ENCODE peak calls at places on chromosomes 16 and 17, in five cellular contexts. Y, X, E, L and I are unnamed samples.

GRCh38 chr17:74631468-74632195 is 8.1 kb upstream of the CD300E start:
- DNase-seq in Y (no peak), X (peak; percentile 3), E (no peak), L (no peak), I (no peak)

GRCh38 chr17:79192503-79193500 is 118.2 kb downstream of the ENGASE start:
- DNase-seq in Y (no peak), X (no peak), E (peak; percentile 26), L (no peak), I (peak; percentile 39)

GRCh38 chr16:88283596-88283995 is 99.2 kb upstream of the ZNF469 start:
- DNase-seq in Y (no peak), X (no peak), E (no peak), L (no peak), I (no peak)

GRCh38 chr16:78277374-78277773 is 177.9 kb downstream of the WWOX start:
- DNase-seq in Y (no peak), X (no peak), E (no peak), L (no peak), I (no peak)

GRCh38 chr17:82092094-82092586 is 5.9 kb downstream of the FASN start:
- DNase-seq in Y (no peak), X (no peak), E (no peak), L (no peak), I (no peak)

GRCh38 chr16:77585852-77586251 is 136.5 kb upstream of the NUDT7 start:
- DNase-seq in Y (no peak), X (no peak), E (no peak), L (no peak), I (no peak)

GRCh38 chr17:46977348-46977747 is 1.7 kb downstream of the RPRML start:
- DNase-seq in Y (no peak), X (no peak), E (no peak), L (peak; percentile 31), I (no peak)

GRCh38 chr16:11064846-11065245 is 120.5 kb downstream of the CLEC16A start:
- DNase-seq in Y (no peak), X (no peak), E (no peak), L (no peak), I (no peak)

GRCh38 chr16:12584488-12585233 is 219.0 kb downstream of the CPPED1 start:
- DNase-seq in Y (no peak), X (no peak), E (no peak), L (no peak), I (no peak)

GRCh38 chr16:30186782-30187555 is 3.6 kb downstream of the CORO1A start:
- DNase-seq in Y (no peak), X (no peak), E (peak; percentile 66), L (peak; percentile 70), I (peak; percentile 92)

GRCh38 chr17:73586921-73587680 is 57.1 kb downstream of the SDK2 start:
- DNase-seq in Y (no peak), X (no peak), E (peak; percentile 60), L (no peak), I (no peak)

GRCh38 chr16:84047626-84048025 is 5.0 kb upstream of the SLC38A8 start:
- DNase-seq in Y (no peak), X (no peak), E (no peak), L (no peak), I (no peak)

GRCh38 chr16:17519041-17519440 is 48.3 kb upstream of the XYLT1 start:
- DNase-seq in Y (no peak), X (no peak), E (no peak), L (no peak), I (no peak)

GRCh38 chr17:76872221-76872873 is 4.1 kb downstream of the MGAT5B start:
- DNase-seq in Y (peak; percentile 77), X (no peak), E (no peak), L (no peak), I (peak; percentile 21)

GRCh38 chr16:75065808-75066149 is 50.8 kb downstream of the LDHD start:
- DNase-seq in Y (no peak), X (no peak), E (no peak), L (no peak), I (no peak)

GRCh38 chr16:79409970-79410369 is 190.6 kb downstream of the MAF start:
- DNase-seq in Y (no peak), X (no peak), E (no peak), L (no peak), I (no peak)

GRCh38 chr17:39732586-39732985 is 2.3 kb upstream of the MIEN1 start:
- DNase-seq in Y (no peak), X (no peak), E (no peak), L (no peak), I (no peak)

GRCh38 chr16:78770353-78771091 is 671.1 kb downstream of the WWOX start:
- DNase-seq in Y (no peak), X (peak; percentile 19), E (peak; percentile 70), L (peak; percentile 64), I (peak; percentile 90)

GRCh38 chr16:82810077-82810476 is 183.3 kb downstream of the CDH13 start:
- DNase-seq in Y (no peak), X (no peak), E (no peak), L (no peak), I (no peak)

GRCh38 chr17:48048321-48049140 is at the start of gene NFE2L1:
- DNase-seq in Y (peak; percentile 96), X (peak; percentile 58), E (peak; percentile 93), L (peak; percentile 96), I (peak; percentile 93)

GRCh38 chr16:83992624-83993023 is 24.6 kb downstream of the NECAB2 start:
- DNase-seq in Y (peak; percentile 46), X (peak; percentile 9), E (peak; percentile 70), L (no peak), I (no peak)

GRCh38 chr17:70604854-70605253 is 435.5 kb downstream of the KCNJ2 start:
- DNase-seq in Y (no peak), X (no peak), E (no peak), L (no peak), I (no peak)

GRCh38 chr16:26606381-26607150 is 460.2 kb upstream of the C16orf82 start:
- DNase-seq in Y (no peak), X (no peak), E (no peak), L (no peak), I (no peak)

GRCh38 chr17:77501101-77501566 is 360.4 kb downstream of the SEC14L1 start:
- DNase-seq in Y (no peak), X (no peak), E (no peak), L (no peak), I (no peak)

GRCh38 chr16:75309156-75309555 is 57.7 kb upstream of the BCAR1 start:
- DNase-seq in Y (no peak), X (no peak), E (no peak), L (no peak), I (no peak)

GRCh38 chr17:35879748-35880654 is at the start of gene CCL5:
- DNase-seq in Y (no peak), X (no peak), E (no peak), L (no peak), I (peak; percentile 59)